ENCODE peak calls at places on chromosomes 4 and X, in four cellular contexts. One of them, this sample, is unnamed.
A peak's percentile ranks its signal among the peaks of the same experiment; 100 is the strongest.

GRCh38 chrX:2342281-2342688 is 158.5 kb downstream of the DHRSX start:
- DNase-seq in heart left ventricle: peak; percentile 74
- DNase-seq in mucosa of descending colon: no peak
- DNase-seq in endothelial cell of umbilical vein: no peak
- DNase-seq in this sample: no peak

GRCh38 chrX:92270936-92271655 is 491.9 kb downstream of the PCDH11X start:
- DNase-seq in heart left ventricle: no peak
- DNase-seq in mucosa of descending colon: no peak
- DNase-seq in endothelial cell of umbilical vein: no peak
- DNase-seq in this sample: peak; percentile 36

GRCh38 chr4:45621926-45622325 is 501.9 kb downstream of the GABRG1 start:
- DNase-seq in heart left ventricle: no peak
- DNase-seq in mucosa of descending colon: no peak
- DNase-seq in endothelial cell of umbilical vein: no peak
- DNase-seq in this sample: no peak

GRCh38 chr4:134936014-134936413 is 734.4 kb upstream of the PABPC4L start:
- DNase-seq in heart left ventricle: no peak
- DNase-seq in mucosa of descending colon: no peak
- DNase-seq in endothelial cell of umbilical vein: no peak
- DNase-seq in this sample: peak; percentile 66

GRCh38 chr4:47510506-47511143 is 25.6 kb downstream of the ATP10D start:
- DNase-seq in heart left ventricle: no peak
- DNase-seq in mucosa of descending colon: no peak
- DNase-seq in endothelial cell of umbilical vein: peak; percentile 68
- DNase-seq in this sample: no peak

GRCh38 chrX:106144755-106145639 is 23.1 kb upstream of the PWWP3B start:
- DNase-seq in heart left ventricle: no peak
- DNase-seq in mucosa of descending colon: no peak
- DNase-seq in endothelial cell of umbilical vein: no peak
- DNase-seq in this sample: no peak

GRCh38 chrX:74232859-74233258 is 71.1 kb upstream of the ZCCHC13 start:
- DNase-seq in heart left ventricle: no peak
- DNase-seq in mucosa of descending colon: no peak
- DNase-seq in endothelial cell of umbilical vein: peak; percentile 33
- DNase-seq in this sample: no peak

GRCh38 chrX:12791253-12792228 is at the start of gene PRPS2:
- DNase-seq in heart left ventricle: peak; percentile 70
- DNase-seq in mucosa of descending colon: peak; percentile 82
- DNase-seq in endothelial cell of umbilical vein: peak; percentile 50
- DNase-seq in this sample: peak; percentile 84

DNA sequence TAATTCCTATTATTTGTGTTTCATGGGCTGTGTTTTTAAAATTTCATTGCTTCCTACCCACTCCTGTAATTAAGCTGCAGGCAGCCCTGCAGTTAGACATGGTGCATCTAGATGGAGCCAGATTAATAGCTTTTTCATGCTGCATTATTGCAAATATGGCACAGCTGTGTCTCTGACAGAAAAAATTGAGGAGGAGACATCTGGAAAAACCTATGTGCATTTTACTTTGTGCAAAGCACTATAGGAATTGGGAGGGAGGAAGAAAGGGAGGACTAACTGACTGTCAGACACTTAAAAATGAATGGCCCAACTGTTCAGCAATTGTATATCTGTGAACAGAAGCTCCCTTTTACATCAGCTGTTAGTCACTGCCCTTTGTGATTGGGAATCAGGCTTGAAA is 8.1 kb upstream of the RPGR start:
- DNase-seq in heart left ventricle: no peak
- DNase-seq in mucosa of descending colon: no peak
- DNase-seq in endothelial cell of umbilical vein: no peak
- DNase-seq in this sample: no peak
- TF ChIP-seq CTCF in heart left ventricle: peak; percentile 29
- TF ChIP-seq CTCF in mucosa of descending colon: no peak
- TF ChIP-seq CTCF in endothelial cell of umbilical vein: peak; percentile 27
- TF ChIP-seq CTCF in this sample: no peak

DNA sequence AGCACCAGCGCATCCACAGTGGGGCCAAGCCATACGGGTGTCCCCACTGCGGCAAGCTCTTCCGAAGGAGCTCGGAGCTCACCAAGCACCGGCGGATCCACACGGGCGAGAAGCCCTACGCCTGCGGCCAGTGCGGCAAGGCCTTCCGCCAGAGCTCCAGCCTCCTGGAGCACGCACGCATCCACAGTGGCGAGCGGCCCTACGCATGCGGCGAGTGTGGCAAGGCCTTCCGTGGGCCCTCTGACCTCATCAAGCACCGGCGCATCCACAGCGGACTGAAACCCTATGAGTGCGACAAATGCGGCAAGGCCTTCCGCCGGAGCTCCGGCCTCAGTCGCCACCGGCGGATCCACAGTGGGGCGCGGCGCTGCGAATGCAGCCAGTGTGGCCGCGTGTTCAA is 13.6 kb downstream of the ZNF275 start:
- DNase-seq in heart left ventricle: no peak
- DNase-seq in mucosa of descending colon: no peak
- DNase-seq in endothelial cell of umbilical vein: no peak
- DNase-seq in this sample: no peak
- H3K36me3 ChIP-seq in heart left ventricle: peaks cover 42% of the 10 kb centered on the region
- H3K36me3 ChIP-seq in mucosa of descending colon: no peaks in the 10 kb centered on the region
- H3K36me3 ChIP-seq in endothelial cell of umbilical vein: no peaks in the 10 kb centered on the region
- H3K36me3 ChIP-seq in this sample: peaks cover 25% of the 10 kb centered on the region

GRCh38 chrX:71283409-71284143 is at the start of gene NONO:
- DNase-seq in heart left ventricle: peak; percentile 82
- DNase-seq in mucosa of descending colon: peak; percentile 84
- DNase-seq in endothelial cell of umbilical vein: peak; percentile 96
- DNase-seq in this sample: peak; percentile 92
- TF ChIP-seq CTCF in heart left ventricle: no peak
- TF ChIP-seq CTCF in mucosa of descending colon: no peak
- TF ChIP-seq CTCF in endothelial cell of umbilical vein: peak; percentile 2
- TF ChIP-seq CTCF in this sample: peak; percentile 8

GRCh38 chrX:55253528-55253927 is 11.2 kb downstream of the PAGE3 start:
- DNase-seq in heart left ventricle: no peak
- DNase-seq in mucosa of descending colon: no peak
- DNase-seq in endothelial cell of umbilical vein: no peak
- DNase-seq in this sample: no peak
- H3K36me3 ChIP-seq in heart left ventricle: no peaks in the 10 kb centered on the region
- H3K36me3 ChIP-seq in mucosa of descending colon: no peaks in the 10 kb centered on the region
- H3K36me3 ChIP-seq in endothelial cell of umbilical vein: no peaks in the 10 kb centered on the region
- H3K36me3 ChIP-seq in this sample: no peaks in the 10 kb centered on the region

GRCh38 chrX:70769659-70770232 is 138.8 kb downstream of the TEX11 start:
- DNase-seq in heart left ventricle: no peak
- DNase-seq in mucosa of descending colon: no peak
- DNase-seq in endothelial cell of umbilical vein: peak; percentile 3
- DNase-seq in this sample: no peak
- TF ChIP-seq CTCF in heart left ventricle: peak; percentile 43
- TF ChIP-seq CTCF in mucosa of descending colon: no peak
- TF ChIP-seq CTCF in endothelial cell of umbilical vein: no peak
- TF ChIP-seq CTCF in this sample: peak; percentile 74

GRCh38 chrX:130145123-130145522 is 20.5 kb downstream of the AIFM1 start:
- DNase-seq in heart left ventricle: no peak
- DNase-seq in mucosa of descending colon: no peak
- DNase-seq in endothelial cell of umbilical vein: no peak
- DNase-seq in this sample: no peak
- H3K36me3 ChIP-seq in heart left ventricle: peaks cover 74% of the 10 kb centered on the region
- H3K36me3 ChIP-seq in mucosa of descending colon: no peaks in the 10 kb centered on the region
- H3K36me3 ChIP-seq in endothelial cell of umbilical vein: no peaks in the 10 kb centered on the region
- H3K36me3 ChIP-seq in this sample: peaks cover 31% of the 10 kb centered on the region

GRCh38 chrX:28802625-28803024 is 215.4 kb downstream of the IL1RAPL1 start:
- DNase-seq in heart left ventricle: no peak
- DNase-seq in mucosa of descending colon: no peak
- DNase-seq in endothelial cell of umbilical vein: peak; percentile 1
- DNase-seq in this sample: no peak
- TF ChIP-seq CTCF in heart left ventricle: no peak
- TF ChIP-seq CTCF in mucosa of descending colon: no peak
- TF ChIP-seq CTCF in endothelial cell of umbilical vein: no peak
- TF ChIP-seq CTCF in this sample: peak; percentile 53

DNA sequence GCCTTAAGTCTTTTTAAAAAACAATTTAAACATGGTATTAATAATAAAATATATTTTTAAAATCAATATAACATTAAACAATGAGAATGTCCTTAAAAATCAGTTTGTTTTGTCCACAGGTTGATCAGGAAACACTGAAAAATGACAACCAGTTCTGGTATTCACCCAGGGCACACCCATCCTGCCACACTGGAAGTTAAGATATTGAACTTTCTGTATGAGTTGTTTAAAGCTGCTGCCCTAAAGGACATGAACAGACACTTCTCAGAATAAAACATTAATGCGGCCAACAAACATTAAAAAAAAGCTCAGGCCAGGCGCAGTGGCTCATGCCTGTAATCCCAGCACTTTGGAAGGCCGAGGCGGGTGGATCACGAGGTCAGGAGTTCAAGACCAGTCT is 15.0 kb upstream of the HOPX start:
- DNase-seq in heart left ventricle: no peak
- DNase-seq in mucosa of descending colon: no peak
- DNase-seq in endothelial cell of umbilical vein: no peak
- DNase-seq in this sample: peak; percentile 3
- H3K36me3 ChIP-seq in heart left ventricle: no peaks in the 10 kb centered on the region
- H3K36me3 ChIP-seq in mucosa of descending colon: no peaks in the 10 kb centered on the region
- H3K36me3 ChIP-seq in endothelial cell of umbilical vein: no peaks in the 10 kb centered on the region
- H3K36me3 ChIP-seq in this sample: no peaks in the 10 kb centered on the region